ENCODE peak calls at places on chromosomes 3 and 15, in five cellular contexts. M is prostate gland, G is H1, U is HCT116, R is GM23338. W is an unnamed sample.

GRCh38 chr3:11543948-11544387 is 99.7 kb downstream of the VGLL4 start:
- DNase-seq in G (no peak), R (no peak), M (no peak), U (no peak), W (no peak)

GRCh38 chr3:129793947-129794318 is 99.6 kb downstream of the TMCC1 start:
- DNase-seq in G (no peak), R (peak; percentile 47), M (no peak), U (no peak), W (no peak)

GRCh38 chr15:80072285-80072684 is 12.8 kb downstream of the ZFAND6 start:
- DNase-seq in U (peak; percentile 87), R (peak; percentile 91), G (no peak), M (peak; percentile 52), W (peak; percentile 82)

GRCh38 chr15:29883126-29883525 is 60.9 kb upstream of the TJP1 start:
- DNase-seq in U (no peak), G (no peak), M (no peak), R (peak; percentile 78), W (no peak)

GRCh38 chr3:81920805-81921204 is 159.4 kb upstream of the GBE1 start:
- DNase-seq in U (no peak), G (no peak), M (no peak), R (no peak), W (no peak)

GRCh38 chr3:64824281-64824980 is 136.6 kb upstream of the ADAMTS9 start:
- DNase-seq in U (no peak), G (no peak), M (no peak), R (no peak), W (no peak)

GRCh38 chr15:89827821-89828220 is 13.2 kb upstream of the ANPEP start:
- DNase-seq in M (no peak), U (no peak), R (no peak), G (no peak), W (no peak)

GRCh38 chr3:194283218-194284006 is 67.7 kb downstream of the CPN2 start:
- DNase-seq in M (no peak), U (no peak), R (no peak), G (no peak), W (no peak)

GRCh38 chr3:101461451-101461850 is 51.6 kb downstream of the SENP7 start:
- DNase-seq in G (no peak), R (no peak), U (no peak), M (no peak), W (no peak)

GRCh38 chr3:15261274-15261673 is 55.2 kb downstream of the CAPN7 start:
- DNase-seq in U (no peak), R (no peak), M (no peak), G (no peak), W (no peak)

GRCh38 chr15:58484794-58485600 is 53.2 kb downstream of the LIPC start:
- DNase-seq in U (no peak), R (no peak), G (no peak), M (no peak), W (no peak)
- TF ChIP-seq POLR2AphosphoS5 in U (no peak), R (no peak), G (no peak), M (no peak), W (no peak)

GRCh38 chr3:181710581-181711255 is 1.0 kb upstream of the SOX2 start:
- DNase-seq in G (peak; percentile 85), R (peak; percentile 94), M (no peak), U (no peak), W (no peak)

GRCh38 chr3:181711325-181712135 is at the start of gene SOX2:
- DNase-seq in M (peak; percentile 94), G (peak; percentile 83), U (peak; percentile 38), R (peak; percentile 93), W (no peak)

GRCh38 chr3:181707980-181708379 is 3.7 kb upstream of the SOX2 start:
- DNase-seq in U (no peak), M (no peak), G (no peak), R (peak; percentile 82), W (no peak)

GRCh38 chr3:181712190-181712504 is 422 bp downstream of the SOX2 start:
- DNase-seq in G (no peak), M (no peak), U (no peak), R (no peak), W (no peak)

DNA sequence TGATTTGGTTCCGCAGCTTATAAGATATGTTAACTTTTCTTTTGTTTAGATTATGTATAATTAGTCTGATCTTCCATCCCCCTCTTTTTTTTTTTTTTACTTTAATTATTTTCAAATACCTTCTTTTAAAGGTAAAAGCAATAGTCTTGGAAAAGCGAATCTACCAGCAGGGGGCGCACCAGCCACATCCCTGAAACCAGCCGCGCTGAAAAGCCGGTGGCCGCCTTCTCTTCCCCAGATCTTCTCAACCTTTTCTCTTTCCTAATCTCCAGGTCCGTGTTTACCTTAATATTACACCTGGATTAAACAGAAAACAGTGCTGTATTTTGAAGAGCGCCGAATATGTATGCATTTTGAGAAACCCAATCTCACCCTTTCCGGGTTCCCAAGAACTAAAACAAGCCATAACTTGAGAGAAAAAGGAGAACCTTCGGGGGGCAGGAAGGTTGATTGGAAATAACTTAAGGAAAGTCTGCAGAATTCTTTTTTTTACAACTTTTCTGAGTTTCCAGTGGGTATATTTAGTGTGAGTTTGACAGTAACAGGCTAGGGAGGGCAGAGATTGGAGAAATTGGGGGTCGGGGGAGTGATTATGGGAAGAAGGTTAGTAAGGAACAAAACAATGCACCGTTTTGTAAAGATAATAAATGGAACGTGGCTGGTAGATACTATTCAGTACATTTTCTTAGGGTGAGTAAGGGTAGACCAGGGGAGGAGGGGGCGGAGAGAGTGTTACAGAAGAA is 2.0 kb upstream of the SOX2 start:
- DNase-seq in M (peak; percentile 81), R (peak; percentile 89), U (peak; percentile 29), G (peak; percentile 94), W (no peak)
- H3K4me3 ChIP-seq in M (no peak overlapping the region), R (peak overlapping the region; percentile 68), U (peak overlapping the region; percentile 21), G (peak overlapping the region; percentile 98), W (peak overlapping the region; percentile 34)

DNA sequence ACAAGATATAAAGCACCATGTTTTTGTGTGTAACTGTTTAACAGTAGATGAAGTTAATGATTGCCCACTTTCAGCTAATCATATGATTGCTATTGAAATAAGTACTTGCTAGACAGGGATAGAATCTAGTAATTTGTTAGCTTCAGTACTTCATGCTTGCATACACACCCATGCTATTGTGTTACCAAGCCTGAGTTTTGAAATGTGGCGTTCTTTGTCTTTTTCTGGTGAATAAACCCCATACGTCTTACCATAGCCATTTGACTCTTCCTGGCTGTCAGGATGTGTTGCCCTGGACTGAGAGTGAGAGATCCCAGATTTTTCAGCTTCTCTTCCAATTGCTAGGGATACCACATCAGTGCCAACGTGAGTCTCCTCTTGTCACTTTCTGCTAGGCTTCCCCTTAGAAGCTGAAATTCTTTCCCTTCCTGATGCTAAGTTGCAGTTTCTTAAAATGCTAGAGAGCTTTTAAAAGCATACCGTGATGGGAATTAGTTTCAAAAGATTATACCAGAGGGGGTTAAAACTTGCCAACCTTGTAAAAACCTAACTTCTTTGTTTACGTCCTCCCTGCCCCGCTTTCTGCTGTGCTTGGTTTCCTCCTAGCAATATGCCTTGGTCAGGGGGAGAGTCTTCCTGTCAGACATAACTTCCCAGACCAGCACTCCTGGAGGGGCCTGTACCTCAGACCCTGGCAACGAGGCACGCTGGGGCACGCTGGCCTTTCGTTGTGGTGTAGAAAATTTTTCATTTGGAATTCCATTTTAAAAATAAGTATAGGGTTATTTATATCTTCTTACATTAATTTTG is 62.9 kb upstream of the ULK4 start:
- DNase-seq in M (no peak), R (peak; percentile 50), U (no peak), G (no peak), W (no peak)
- H3K4me1 ChIP-seq in M (no peaks in the 10 kb centered on the region), R (peaks cover 42% of the 10 kb centered on the region), U (peaks cover 49% of the 10 kb centered on the region), G (peaks cover 13% of the 10 kb centered on the region), W (peaks cover 54% of the 10 kb centered on the region)

DNA sequence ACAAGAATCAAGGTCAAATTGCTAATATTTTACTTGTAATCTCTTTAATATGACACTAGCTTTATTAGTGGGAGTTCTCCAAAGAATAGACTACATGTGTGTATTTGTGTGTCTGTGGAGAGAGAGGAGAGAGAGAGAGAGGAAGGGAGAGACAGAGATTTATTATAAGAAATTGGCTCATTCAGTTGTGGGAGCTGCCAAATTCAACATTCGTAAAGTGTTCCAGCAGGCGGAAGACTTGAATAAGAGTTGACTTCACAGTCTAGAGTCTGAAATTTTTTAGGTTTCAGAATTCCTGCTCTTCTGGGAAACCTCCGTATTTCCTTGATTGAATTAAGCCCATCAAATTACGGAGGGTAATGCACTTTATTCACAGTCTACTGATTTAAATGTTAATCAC is 4.7 kb upstream of the CLDN1 start:
- DNase-seq in G (no peak), M (peak; percentile 58), U (no peak), R (no peak), W (no peak)
- TF ChIP-seq POLR2AphosphoS5 in G (no peak), M (peak; percentile 42), U (no peak), R (no peak), W (no peak)

GRCh38 chr3:37862219-37862711 is 585 bp downstream of the CTDSPL start:
- DNase-seq in M (no peak), U (no peak), R (peak; percentile 66), G (peak; percentile 67), W (no peak)

GRCh38 chr3:37861540-37862051 is at the start of gene CTDSPL:
- DNase-seq in U (no peak), M (no peak), R (peak; percentile 65), G (peak; percentile 69), W (no peak)

GRCh38 chr3:37863552-37863865 is 1.8 kb downstream of the CTDSPL start:
- DNase-seq in M (no peak), G (no peak), R (no peak), U (no peak), W (no peak)

GRCh38 chr3:37863949-37864822 is 2.5 kb downstream of the CTDSPL start:
- DNase-seq in M (no peak), R (peak; percentile 35), U (no peak), G (peak; percentile 49), W (no peak)

DNA sequence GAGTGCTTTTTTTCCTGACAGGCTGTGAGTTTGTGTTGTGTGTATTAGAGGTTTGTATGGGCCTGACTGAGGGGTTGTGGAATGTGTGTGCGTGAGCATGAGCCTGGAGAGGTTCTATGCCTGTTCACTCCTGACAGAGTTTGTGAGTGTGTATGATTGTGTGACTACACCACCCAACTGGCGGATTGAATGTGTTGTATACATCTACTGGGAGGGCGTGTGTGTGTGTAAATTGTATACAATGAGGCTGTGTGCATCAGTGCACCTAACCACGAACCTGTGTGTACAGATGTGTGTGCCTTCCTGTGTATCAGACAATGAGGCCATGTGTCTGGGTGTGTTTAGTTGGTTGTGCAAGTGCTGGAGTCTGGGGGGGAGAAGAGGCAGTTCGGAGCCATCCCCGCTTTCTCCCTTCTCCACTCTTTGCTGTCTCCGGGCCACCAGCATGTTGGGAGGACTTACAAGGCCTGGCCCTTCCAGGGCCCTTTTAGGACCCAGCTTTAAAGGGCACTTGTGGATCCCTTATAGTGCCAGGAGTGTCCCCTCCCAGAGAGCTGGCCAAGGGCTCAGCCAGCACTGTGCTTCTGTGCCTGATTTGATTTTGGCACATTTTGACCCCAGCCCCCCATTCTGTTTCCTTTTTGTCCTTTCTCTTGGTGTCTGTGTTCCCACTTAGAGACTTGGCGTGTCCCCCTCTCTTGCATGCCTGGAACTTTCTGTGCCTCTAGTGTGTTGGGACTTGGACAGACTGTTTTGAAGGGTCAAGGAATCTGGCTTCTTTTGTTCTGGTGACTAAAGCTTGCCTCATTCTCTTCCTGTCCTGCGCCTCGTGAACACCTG is 1.3 kb downstream of the CTDSPL start:
- DNase-seq in M (no peak), G (peak; percentile 49), U (no peak), R (peak; percentile 49), W (no peak)
- H3K4me3 ChIP-seq in M (peak overlapping the region; percentile 74), G (peak overlapping the region; percentile 61), U (peak overlapping the region; percentile 76), R (peak overlapping the region; percentile 85), W (peak overlapping the region; percentile 61)